ENCODE peak calls at places on chromosomes 4 and X, in six cellular contexts. A is HCEC 1CT, E is cardiac fibroblast, R is frontal cortex, Q is kidney glomerular epithelial cell, X is caudate nucleus. J is an unnamed sample.

GRCh38 chrX:77785400-77785745 is 643 bp downstream of the ATRX start:
- DNase-seq in A (no peak), E (peak), R (peak), Q (no peak), X (peak), J (peak)

GRCh38 chr4:21811576-21811975 is 137.0 kb downstream of the KCNIP4 start:
- DNase-seq in A (peak), E (peak), R (no peak), Q (peak), X (no peak), J (no peak)

GRCh38 chr4:126799971-126800722 is 832.6 kb upstream of the INTU start:
- DNase-seq in A (peak), E (peak), R (no peak), Q (no peak), X (no peak), J (peak)

GRCh38 chr4:25817059-25817681 is 45.6 kb downstream of the SEL1L3 start:
- DNase-seq in A (peak), E (peak), R (no peak), Q (no peak), X (no peak), J (peak)

GRCh38 chrX:40326186-40326965 is 228.6 kb upstream of the BCOR start:
- DNase-seq in A (no peak), E (peak), R (no peak), Q (peak), X (no peak), J (peak)

GRCh38 chr4:83034630-83035494 is at the start of gene COPS4:
- DNase-seq in A (peak), E (peak), R (peak), Q (peak), X (peak), J (peak)

GRCh38 chr4:184455299-184455698 is 19.1 kb downstream of the IRF2 start:
- DNase-seq in A (no peak), E (no peak), R (no peak), Q (no peak), X (no peak), J (no peak)

GRCh38 chrX:103197721-103198306 is 17.1 kb upstream of the BEX4 start:
- DNase-seq in A (peak), E (peak), R (no peak), Q (peak), X (no peak), J (peak)

GRCh38 chr4:189237340-189237739 is 703.3 kb upstream of the FRG1 start:
- DNase-seq in A (no peak), E (no peak), R (no peak), Q (no peak), X (no peak), J (no peak)

GRCh38 chrX:1545776-1546408 is 8.9 kb upstream of the P2RY8 start:
- DNase-seq in A (no peak), E (no peak), R (no peak), Q (no peak), X (no peak), J (no peak)

GRCh38 chrX:153519569-153520285 is 2.3 kb downstream of the ATP2B3 start:
- DNase-seq in A (no peak), E (no peak), R (no peak), Q (peak), X (no peak), J (peak)

GRCh38 chrX:38868941-38869378 is 67.7 kb downstream of the MID1IP1 start:
- DNase-seq in A (peak), E (peak), R (no peak), Q (no peak), X (no peak), J (peak)

GRCh38 chrX:47133493-47133892 is 11.0 kb downstream of the NDUFB11 start:
- DNase-seq in A (no peak), E (no peak), R (no peak), Q (no peak), X (no peak), J (no peak)

GRCh38 chr4:16995451-16995850 is 97.0 kb upstream of the LDB2 start:
- DNase-seq in A (no peak), E (no peak), R (no peak), Q (no peak), X (no peak), J (no peak)

GRCh38 chrX:74521961-74522833 is 92.2 kb downstream of the RLIM start:
- DNase-seq in A (no peak), E (no peak), R (no peak), Q (no peak), X (no peak), J (peak)